ENCODE peak calls at places on chromosomes 2 and 18, in ten cellular contexts. X is kidney, H is fibroblast of the aortic adventitia, M is IMR-90, T is CD14-positive monocyte, Q is adrenal gland, C is upper lobe of right lung, B is astrocyte of the spinal cord, F is dorsolateral prefrontal cortex, Y is Peyer's patch. D is an unnamed sample.
A peak's percentile ranks its signal among the peaks of the same experiment; 100 is the strongest.

GRCh38 chr2:203656522-203657287 is 49.7 kb upstream of the CD28 start:
- DNase-seq in X (no peak), H (peak; percentile 73), M (peak; percentile 35), T (peak; percentile 93), Q (peak; percentile 47), C (peak; percentile 73), B (no peak), F (no peak), Y (peak; percentile 91), D (no peak)

GRCh38 chr2:51846796-51847195 is 814.9 kb upstream of the NRXN1 start:
- DNase-seq in X (no peak), H (no peak), M (peak; percentile 59), T (no peak), Q (no peak), C (no peak), B (no peak), F (no peak), Y (no peak), D (no peak)

GRCh38 chr18:78986018-78986481 is 6.4 kb downstream of the SALL3 start:
- DNase-seq in X (no peak), H (no peak), M (no peak), T (no peak), Q (no peak), C (no peak), B (peak; percentile 43), F (no peak), Y (no peak), D (no peak)

GRCh38 chr18:79668203-79668602 is 11.4 kb upstream of the CTDP1 start:
- DNase-seq in X (no peak), H (no peak), M (no peak), T (no peak), Q (no peak), C (no peak), B (no peak), F (no peak), Y (no peak), D (no peak)

GRCh38 chr2:102509749-102510148 is 36.7 kb downstream of the SLC9A4 start:
- DNase-seq in X (no peak), H (peak; percentile 56), M (peak; percentile 50), T (no peak), Q (no peak), C (no peak), B (peak; percentile 29), F (no peak), Y (no peak), D (no peak)

GRCh38 chr2:182103531-182103930 is 117.9 kb downstream of the PPP1R1C start:
- DNase-seq in X (no peak), H (no peak), M (no peak), T (no peak), Q (no peak), C (no peak), B (no peak), F (no peak), Y (no peak), D (no peak)

GRCh38 chr2:238700122-238700457 is 147.8 kb upstream of the TWIST2 start:
- DNase-seq in X (peak; percentile 41), H (peak; percentile 92), M (peak; percentile 64), T (no peak), Q (no peak), C (peak; percentile 81), B (no peak), F (no peak), Y (no peak), D (peak; percentile 72)

GRCh38 chr2:119402106-119402505 is 29.5 kb upstream of the TMEM37 start:
- DNase-seq in X (no peak), H (no peak), M (no peak), T (no peak), Q (no peak), C (no peak), B (no peak), F (no peak), Y (no peak), D (no peak)

GRCh38 chr18:26335139-26335933 is 109.1 kb downstream of the TAF4B start:
- DNase-seq in X (no peak), H (no peak), M (no peak), T (no peak), Q (peak; percentile 32), C (no peak), B (peak; percentile 15), F (no peak), Y (no peak), D (no peak)

GRCh38 chr2:187774551-187775071 is 220.4 kb upstream of the TFPI start:
- DNase-seq in X (no peak), H (peak; percentile 41), M (peak; percentile 62), T (no peak), Q (no peak), C (no peak), B (peak; percentile 71), F (no peak), Y (no peak), D (no peak)

GRCh38 chr2:40997362-40997761 is 545.5 kb upstream of the SLC8A1 start:
- DNase-seq in X (no peak), H (no peak), M (no peak), T (no peak), Q (no peak), C (no peak), B (no peak), F (no peak), Y (no peak), D (no peak)

GRCh38 chr2:144905956-144906355 is 386.0 kb upstream of the ZEB2 start:
- DNase-seq in X (no peak), H (no peak), M (no peak), T (no peak), Q (no peak), C (no peak), B (no peak), F (no peak), Y (no peak), D (no peak)

GRCh38 chr2:45993476-45993991 is 303.7 kb upstream of the EPAS1 start:
- DNase-seq in X (peak; percentile 64), H (peak; percentile 94), M (peak; percentile 89), T (no peak), Q (peak; percentile 70), C (no peak), B (peak; percentile 80), F (no peak), Y (peak; percentile 82), D (peak; percentile 84)

GRCh38 chr18:52341617-52342381 is 1.8 kb downstream of the DCC start:
- DNase-seq in X (peak; percentile 49), H (no peak), M (no peak), T (no peak), Q (no peak), C (no peak), B (peak; percentile 41), F (peak; percentile 67), Y (no peak), D (no peak)
- TF ChIP-seq CTCF in X (no peak), H (no peak), M (no peak), T (no peak), Q (no peak), C (no peak), B (no peak), F (no peak), Y (no peak), D (no peak)

DNA sequence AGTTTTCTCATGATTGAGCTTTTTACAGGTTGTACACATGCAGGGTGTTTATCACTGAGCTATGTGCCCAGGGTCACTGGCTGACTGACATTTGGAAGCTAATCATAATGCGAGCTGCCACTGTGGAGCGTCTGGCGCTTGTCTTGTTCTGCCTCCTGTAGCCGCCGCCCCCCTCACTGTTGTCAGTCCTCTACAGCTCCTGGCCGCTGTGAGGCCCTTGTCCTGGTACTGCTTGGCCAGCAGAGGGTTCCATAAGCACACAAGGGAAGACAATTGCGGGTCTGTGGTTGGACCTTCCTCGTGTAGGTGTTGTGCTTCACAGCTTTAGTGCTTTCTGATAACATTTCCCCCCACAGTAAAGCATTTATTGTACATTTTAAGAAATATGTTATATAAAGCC is 105.6 kb upstream of the LDLRAD4 start:
- DNase-seq in X (peak; percentile 74), H (peak; percentile 14), M (peak; percentile 51), T (no peak), Q (peak; percentile 47), C (no peak), B (peak; percentile 53), F (peak; percentile 77), Y (peak; percentile 67), D (no peak)
- TF ChIP-seq CTCF in X (peak; percentile 23), H (peak; percentile 32), M (peak; percentile 46), T (peak; percentile 16), Q (no peak), C (peak; percentile 22), B (peak; percentile 50), F (peak; percentile 75), Y (peak; percentile 57), D (peak; percentile 53)

DNA sequence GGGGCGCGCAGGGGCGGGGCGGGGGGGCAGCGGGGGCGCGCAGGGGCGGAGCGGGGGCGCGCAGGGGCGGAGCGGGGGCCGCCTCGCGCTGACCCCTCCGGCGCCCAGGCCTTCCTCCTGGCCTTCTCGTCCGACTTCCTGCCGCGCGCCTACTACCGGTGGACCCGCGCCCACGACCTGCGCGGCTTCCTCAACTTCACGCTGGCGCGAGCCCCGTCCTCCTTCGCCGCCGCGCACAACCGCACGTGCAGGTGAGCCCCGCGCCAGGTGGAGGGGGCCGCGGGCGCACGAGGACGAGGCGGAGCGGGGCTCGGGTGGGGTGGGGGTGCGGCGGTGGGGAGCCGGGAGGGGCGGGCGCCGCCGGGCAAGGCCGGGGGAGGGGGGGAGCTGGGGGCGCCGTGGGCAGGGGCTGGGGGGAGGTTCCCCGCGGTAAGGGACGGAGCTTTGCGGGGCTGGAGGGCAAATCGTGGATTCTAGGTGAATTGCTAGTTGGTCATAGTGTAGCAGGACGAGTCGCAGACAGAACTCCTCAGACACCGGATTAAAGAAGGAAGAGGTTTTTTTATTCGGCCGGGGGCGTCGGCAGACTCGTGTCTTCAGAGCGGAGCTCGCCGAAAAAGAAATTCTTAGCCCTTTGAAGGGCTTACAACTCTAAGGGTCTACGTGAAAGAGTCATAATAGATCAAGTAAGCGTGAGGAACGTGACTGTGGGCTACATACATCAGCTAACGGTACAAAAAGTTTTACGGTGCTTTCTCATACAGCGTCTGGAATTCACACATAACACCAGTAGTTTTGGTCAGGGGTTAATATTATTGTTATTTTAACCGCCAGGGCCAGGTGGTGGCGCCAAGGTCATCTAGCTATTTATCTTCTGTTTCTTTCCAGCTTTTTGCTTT is 29.9 kb downstream of the ANO7 start:
- DNase-seq in X (no peak), H (peak; percentile 21), M (peak; percentile 31), T (no peak), Q (peak; percentile 52), C (peak; percentile 77), B (no peak), F (no peak), Y (peak; percentile 74), D (no peak)
- TF ChIP-seq CTCF in X (peak; percentile 11), H (peak; percentile 27), M (peak; percentile 21), T (peak; percentile 15), Q (no peak), C (peak; percentile 14), B (no peak), F (peak; percentile 38), Y (peak; percentile 21), D (peak; percentile 25)

DNA sequence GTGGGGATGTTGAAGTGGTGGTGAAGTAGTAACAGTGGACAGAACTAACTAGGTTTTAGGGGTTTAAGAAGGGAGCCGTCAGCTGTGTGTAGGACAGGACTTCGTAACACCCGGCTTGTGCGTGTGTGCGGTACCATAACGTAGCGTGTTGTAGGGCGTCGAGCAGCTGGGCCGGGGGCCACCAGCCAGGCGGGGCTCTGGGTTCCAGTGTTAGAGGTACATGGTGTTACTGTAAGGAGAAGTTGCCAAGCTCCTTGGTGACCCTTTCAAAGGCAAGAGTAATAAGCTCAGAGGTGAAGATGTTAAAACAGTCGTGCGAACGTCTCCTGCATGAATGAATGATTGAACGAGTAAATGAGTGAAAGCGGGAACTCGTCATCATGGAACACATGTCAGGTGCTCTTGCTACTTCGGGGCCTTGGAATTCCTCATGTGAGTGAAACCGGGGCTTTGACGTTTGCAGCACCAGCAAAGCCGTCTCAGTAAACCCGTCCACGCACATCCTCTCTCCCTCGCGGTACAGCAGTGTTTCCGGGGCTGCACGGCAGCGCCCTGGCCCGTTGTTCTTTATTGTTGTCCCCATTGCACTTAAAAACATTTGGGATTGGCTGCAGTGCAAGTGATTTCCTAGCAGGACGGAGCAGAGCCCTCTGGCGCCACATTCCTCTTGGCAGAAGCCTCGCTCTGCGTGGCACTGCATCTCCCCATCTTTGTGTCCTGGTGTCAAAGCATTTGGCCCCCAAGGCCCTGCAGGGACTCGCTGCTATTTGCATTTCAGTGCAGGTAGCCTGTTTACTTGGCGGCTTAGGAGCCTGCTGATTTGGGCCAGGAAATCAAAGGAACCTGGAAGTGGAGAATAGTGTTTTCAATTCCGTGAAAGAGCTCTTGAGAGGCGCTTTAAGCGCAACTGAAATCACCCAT is 115.0 kb downstream of the GBX2 start:
- DNase-seq in X (no peak), H (no peak), M (no peak), T (no peak), Q (no peak), C (no peak), B (no peak), F (no peak), Y (peak; percentile 32), D (no peak)
- TF ChIP-seq CTCF in X (no peak), H (no peak), M (no peak), T (no peak), Q (no peak), C (no peak), B (no peak), F (no peak), Y (no peak), D (no peak)

D was measured in osteocyte.